ENCODE peak calls at places on chromosomes 11 and 22, in four cellular contexts. C, H, F and Y are unnamed samples.
A peak's percentile ranks its signal among the peaks of the same experiment; 100 is the strongest.

GRCh38 chr11:19193916-19194315 is 7.9 kb downstream of the CSRP3 start:
- DNase-seq in H (no peak), C (no peak), F (no peak), Y (no peak)

GRCh38 chr11:78251083-78251699 is 62.5 kb downstream of the USP35 start:
- DNase-seq in C (no peak), F (no peak), H (no peak), Y (peak; percentile 15)

GRCh38 chr11:48172818-48173609 is 43.6 kb upstream of the OR4B1 start:
- DNase-seq in C (no peak), F (peak; percentile 69), H (peak; percentile 61), Y (peak; percentile 64)

GRCh38 chr11:44071157-44071556 is 5.1 kb downstream of the ACCS start:
- DNase-seq in F (no peak), C (no peak), H (no peak), Y (no peak)

GRCh38 chr11:64110465-64111375 is 55.2 kb downstream of the MACROD1 start:
- DNase-seq in F (no peak), H (no peak), C (peak; percentile 34), Y (no peak)

GRCh38 chr11:19441752-19442553 is 201.2 kb upstream of the E2F8 start:
- DNase-seq in F (no peak), C (no peak), H (no peak), Y (peak; percentile 94)

GRCh38 chr22:46030241-46030880 is 53.4 kb upstream of the WNT7B start:
- DNase-seq in F (peak; percentile 13), C (no peak), H (no peak), Y (no peak)

GRCh38 chr22:31970490-31971444 is 26.4 kb downstream of the YWHAH start:
- DNase-seq in H (peak; percentile 91), F (peak; percentile 87), C (peak; percentile 96), Y (peak; percentile 66)

GRCh38 chr11:5324197-5324596 is at the start of gene OR51B2:
- DNase-seq in F (no peak), H (no peak), C (no peak), Y (no peak)

GRCh38 chr11:86145439-86146156 is 76.7 kb upstream of the PICALM start:
- DNase-seq in F (no peak), H (no peak), C (no peak), Y (no peak)

GRCh38 chr11:44572884-44573283 is 7.4 kb downstream of the CD82 start:
- DNase-seq in F (no peak), C (no peak), H (no peak), Y (no peak)

GRCh38 chr22:44214187-44214586 is 33.5 kb downstream of the PARVG start:
- DNase-seq in H (no peak), C (no peak), F (no peak), Y (no peak)

GRCh38 chr11:5631969-5632635 is 7.3 kb downstream of the TRIM34 start:
- DNase-seq in H (no peak), C (no peak), F (no peak), Y (no peak)

GRCh38 chr11:68031136-68031459 is 617 bp downstream of the NDUFS8 start:
- DNase-seq in F (no peak), C (no peak), H (no peak), Y (peak; percentile 40)

GRCh38 chr11:108286369-108286768 is 63.5 kb downstream of the ATM start:
- DNase-seq in F (no peak), C (no peak), H (no peak), Y (no peak)

GRCh38 chr22:19576460-19577421 is 52.5 kb upstream of the CLDN5 start:
- DNase-seq in F (no peak), H (no peak), C (no peak), Y (peak; percentile 91)

GRCh38 chr11:128967578-128967977 is 24.9 kb upstream of the TP53AIP1 start:
- DNase-seq in H (no peak), C (no peak), F (no peak), Y (no peak)

GRCh38 chr11:123264431-123264780 is 69.4 kb upstream of the CLMP start:
- DNase-seq in H (no peak), F (no peak), C (no peak), Y (no peak)

GRCh38 chr11:87743002-87743401 is 432.2 kb downstream of the RAB38 start:
- DNase-seq in C (no peak), H (no peak), F (no peak), Y (peak; percentile 3)

GRCh38 chr11:91792779-91793262 is 431.8 kb upstream of the FAT3 start:
- DNase-seq in C (no peak), F (no peak), H (no peak), Y (no peak)

GRCh38 chr11:60840711-60841430 is 1.0 kb upstream of the CCDC86 start:
- DNase-seq in F (no peak), C (no peak), H (peak; percentile 33), Y (peak; percentile 61)